ENCODE peak calls at places on chromosomes 6 and 20, in four cellular contexts. R is CD8-positive, alpha-beta T cell; W is left ventricle myocardium inferior; V is colonic mucosa. K is an unnamed sample. For H3K4me1, the result is how much of the 10 kb centered on the place peaks cover.

GRCh38 chr6:46170357-46171289 is at the start of gene ENPP5:
- DNase-seq in V (peak), W (peak), R (peak), K (peak)

GRCh38 chr6:146770965-146771735 is 172.4 kb downstream of the ADGB start:
- DNase-seq in R (peak), W (peak), V (no peak), K (peak)

GRCh38 chr20:61117725-61118124 is 134.3 kb upstream of the CDH4 start:
- DNase-seq in V (no peak), W (no peak), R (no peak), K (no peak)

GRCh38 chr6:135692426-135692825 is 159.1 kb upstream of the PDE7B start:
- DNase-seq in V (no peak), R (no peak), W (no peak), K (no peak)

GRCh38 chr6:11538049-11538798 is 675 bp downstream of the TMEM170B start:
- DNase-seq in V (peak), R (peak), W (peak), K (peak)

GRCh38 chr20:36760647-36761046 is 12.9 kb downstream of the DSN1 start:
- DNase-seq in R (no peak), W (no peak), V (no peak), K (no peak)

GRCh38 chr6:75604294-75604693 is 2.6 kb downstream of the SENP6 start:
- DNase-seq in V (no peak), R (no peak), W (no peak), K (no peak)

GRCh38 chr6:154815938-154816820 is 83.0 kb downstream of the SCAF8 start:
- DNase-seq in V (no peak), W (no peak), R (no peak), K (no peak)

GRCh38 chr20:35561268-35561667 is 19.4 kb downstream of the ERGIC3 start:
- DNase-seq in R (no peak), V (no peak), W (no peak), K (peak)

GRCh38 chr6:139764498-139764986 is 390.1 kb upstream of the CITED2 start:
- DNase-seq in W (no peak), R (no peak), V (no peak), K (no peak)

GRCh38 chr20:58131581-58132142 is 96.8 kb downstream of the ANKRD60 start:
- DNase-seq in V (no peak), R (no peak), W (no peak), K (no peak)

GRCh38 chr20:57756921-57757320 is 47.1 kb upstream of the PMEPA1 start:
- DNase-seq in W (no peak), R (no peak), V (no peak), K (no peak)

GRCh38 chr6:66964216-66964615 is 1257.2 kb upstream of the EYS start:
- DNase-seq in W (no peak), V (no peak), R (no peak), K (no peak)

GRCh38 chr6:1024587-1024986 is 287.3 kb upstream of the FOXQ1 start:
- DNase-seq in W (no peak), V (no peak), R (no peak), K (no peak)

GRCh38 chr6:53284901-53285300 is 63.8 kb downstream of the ELOVL5 start:
- DNase-seq in R (no peak), V (no peak), W (no peak), K (no peak)

GRCh38 chr20:54078296-54078695 is 7.9 kb upstream of the BCAS1 start:
- DNase-seq in R (no peak), W (no peak), V (no peak), K (no peak)

GRCh38 chr6:25278557-25278913 is 639 bp upstream of the CARMIL1 start:
- DNase-seq in R (no peak), W (no peak), V (peak), K (no peak)

GRCh38 chr6:52217761-52218160 is 26.5 kb downstream of the IL17F start:
- DNase-seq in V (no peak), W (no peak), R (no peak), K (no peak)

GRCh38 chr6:107823047-107823557 is 1.0 kb downstream of the SCML4 start:
- DNase-seq in R (peak), W (no peak), V (no peak), K (no peak)

GRCh38 chr6:32952817-32953739 is at the start of gene HLA-DMA:
- DNase-seq in R (peak), V (peak), W (peak), K (peak)

GRCh38 chr6:75430631-75431345 is 62.8 kb downstream of the FILIP1 start:
- DNase-seq in V (no peak), W (no peak), R (no peak), K (peak)

GRCh38 chr20:45484676-45485075 is 15.1 kb downstream of the WFDC2 start:
- DNase-seq in W (no peak), R (no peak), V (peak), K (no peak)

GRCh38 chr6:149990109-149990671 is 26.4 kb downstream of the ULBP1 start:
- DNase-seq in R (no peak), W (no peak), V (no peak), K (no peak)

GRCh38 chr6:35140991-35141720 is at the start of gene TCP11:
- DNase-seq in V (peak), W (peak), R (peak), K (no peak)

GRCh38 chr6:48084201-48084600 is 26.8 kb downstream of the PTCHD4 start:
- DNase-seq in V (no peak), W (no peak), R (no peak), K (no peak)

GRCh38 chr20:17613328-17614175 is 43.7 kb downstream of the DSTN start:
- DNase-seq in W (no peak), V (peak), R (no peak), K (peak)

GRCh38 chr6:75563032-75563431 is 38.6 kb upstream of the SENP6 start:
- DNase-seq in V (no peak), R (no peak), W (no peak), K (no peak)

GRCh38 chr6:82712826-82713225 is 349.2 kb downstream of the TPBG start:
- DNase-seq in R (no peak), W (no peak), V (no peak), K (no peak)

GRCh38 chr20:43667341-43668132 is 623 bp downstream of the MYBL2 start:
- DNase-seq in V (peak), R (no peak), W (no peak), K (no peak)

GRCh38 chr6:141610741-141611140 is 522.0 kb upstream of the GJE1 start:
- DNase-seq in W (no peak), R (no peak), V (no peak), K (no peak)

GRCh38 chr6:14313220-14313619 is 195.6 kb downstream of the CD83 start:
- DNase-seq in V (no peak), W (no peak), R (no peak), K (no peak)

GRCh38 chr6:43604174-43604573 is 24.9 kb downstream of the GTPBP2 start:
- DNase-seq in W (no peak), R (no peak), V (no peak), K (no peak)

GRCh38 chr6:37502703-37503485 is 3.2 kb upstream of the CCDC167 start:
- DNase-seq in R (peak), W (no peak), V (no peak), K (no peak)

GRCh38 chr20:31740208-31740607 is 1.1 kb downstream of the TPX2 start:
- DNase-seq in W (no peak), R (peak), V (no peak), K (no peak)

GRCh38 chr6:3232017-3232838 is 4.8 kb upstream of the TUBB2B start:
- DNase-seq in W (no peak), R (no peak), V (no peak), K (no peak)

GRCh38 chr6:46293641-46294316 is 123.0 kb upstream of the ENPP5 start:
- DNase-seq in V (no peak), W (no peak), R (no peak), K (no peak)

GRCh38 chr6:3825851-3826581 is 23.2 kb upstream of the FAM50B start:
- DNase-seq in W (peak), R (no peak), V (peak), K (peak)

GRCh38 chr6:133680994-133681393 is 207.9 kb upstream of the TCF21 start:
- DNase-seq in R (no peak), W (no peak), V (no peak), K (no peak)

GRCh38 chr6:134464690-134465411 is 146.9 kb upstream of the SGK1 start:
- DNase-seq in W (no peak), V (no peak), R (no peak), K (no peak)

GRCh38 chr6:157162756-157163433 is 160.4 kb downstream of the TMEM242 start:
- DNase-seq in R (no peak), V (no peak), W (no peak), K (no peak)
- H3K27ac ChIP-seq in R (no peak), V (no peak), W (peak), K (no peak)

DNA sequence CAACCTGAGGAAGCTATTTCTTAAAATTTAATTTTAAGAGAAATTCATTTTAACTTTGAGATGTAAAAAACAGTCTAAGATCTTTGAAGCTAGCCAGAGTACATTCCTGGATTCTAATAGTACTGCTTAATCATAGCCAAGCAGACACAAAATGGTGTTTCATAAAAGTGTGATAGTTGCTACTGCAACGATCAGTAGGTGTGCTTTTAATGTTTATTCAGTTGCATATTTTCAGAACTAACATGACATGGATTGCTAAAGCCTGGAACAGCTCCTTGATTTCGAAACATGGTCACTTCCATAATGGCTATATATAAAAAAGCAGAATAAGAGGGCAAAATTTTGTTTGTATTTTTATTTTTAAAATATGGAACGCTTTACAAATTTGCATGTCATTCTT is 35.5 kb downstream of the SESN1 start:
- DNase-seq in V (no peak), R (no peak), W (no peak), K (peak)
- H3K4me1 ChIP-seq in V (under half), R (under half), W (half or more), K (under half)

GRCh38 chr6:100121854-100122609 is 128.0 kb upstream of the MCHR2 start:
- DNase-seq in R (no peak), V (no peak), W (no peak), K (no peak)
- H3K27ac ChIP-seq in R (no peak), V (no peak), W (no peak), K (no peak)

DNA sequence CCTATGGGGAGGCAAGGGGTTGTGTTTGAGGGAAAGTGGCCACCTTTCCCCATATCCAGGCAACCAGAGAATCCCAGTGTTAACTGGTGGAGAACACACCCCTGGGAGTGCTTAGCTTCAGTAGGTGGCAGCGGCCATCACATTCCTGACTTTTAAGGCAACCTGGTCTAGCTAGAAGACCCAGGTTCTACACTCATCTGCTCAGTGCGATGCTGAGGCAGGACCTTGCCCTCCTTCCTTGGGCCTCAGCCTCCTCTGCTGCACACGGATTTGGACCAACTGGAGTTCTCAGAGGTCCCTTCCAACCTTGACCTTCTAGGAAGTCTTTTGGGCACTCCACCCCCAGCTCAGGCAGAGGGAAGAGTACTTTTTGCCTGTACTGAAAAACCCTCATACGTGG is 3.0 kb downstream of the CCND3 start:
- DNase-seq in V (no peak), R (no peak), W (no peak), K (no peak)
- H3K4me1 ChIP-seq in V (under half), R (half or more), W (half or more), K (under half)

DNA sequence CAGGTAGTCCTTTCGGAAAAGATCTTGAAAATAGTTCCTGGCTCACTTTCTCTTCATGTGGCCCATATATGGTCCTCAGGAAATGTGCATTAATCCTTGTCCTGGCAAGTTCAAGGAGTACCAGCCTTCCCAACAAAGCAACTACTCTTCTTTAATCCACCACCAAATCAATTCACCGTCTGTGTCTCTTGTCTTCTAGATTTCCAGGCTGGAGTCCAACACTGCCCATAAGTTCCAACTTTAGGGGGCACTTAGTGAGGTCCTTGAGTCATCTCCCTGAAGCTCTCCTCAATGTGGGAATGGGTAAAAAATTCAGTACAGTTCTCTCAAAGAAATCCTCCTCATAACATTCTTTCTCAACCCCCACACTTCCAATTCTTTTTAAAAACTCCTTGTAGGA is 6.9 kb upstream of the DAAM2 start:
- DNase-seq in V (no peak), R (no peak), W (no peak), K (no peak)
- H3K27ac ChIP-seq in V (no peak), R (no peak), W (no peak), K (no peak)

GRCh38 chr6:138596126-138596525 is 96.8 kb upstream of the NHSL1 start:
- DNase-seq in R (no peak), W (no peak), V (no peak), K (no peak)
- H3K4me1 ChIP-seq in R (under half), W (under half), V (under half), K (under half)

GRCh38 chr6:18397701-18398100 is 10.6 kb downstream of the RNF144B start:
- DNase-seq in V (no peak), W (no peak), R (no peak), K (no peak)

GRCh38 chr6:18395177-18395850 is 8.2 kb downstream of the RNF144B start:
- DNase-seq in W (no peak), R (no peak), V (no peak), K (no peak)

GRCh38 chr6:18395851-18396187 is 8.7 kb downstream of the RNF144B start:
- DNase-seq in V (no peak), R (no peak), W (no peak), K (no peak)

GRCh38 chr6:18405477-18406293 is 18.5 kb downstream of the RNF144B start:
- DNase-seq in R (no peak), W (no peak), V (no peak), K (no peak)

DNA sequence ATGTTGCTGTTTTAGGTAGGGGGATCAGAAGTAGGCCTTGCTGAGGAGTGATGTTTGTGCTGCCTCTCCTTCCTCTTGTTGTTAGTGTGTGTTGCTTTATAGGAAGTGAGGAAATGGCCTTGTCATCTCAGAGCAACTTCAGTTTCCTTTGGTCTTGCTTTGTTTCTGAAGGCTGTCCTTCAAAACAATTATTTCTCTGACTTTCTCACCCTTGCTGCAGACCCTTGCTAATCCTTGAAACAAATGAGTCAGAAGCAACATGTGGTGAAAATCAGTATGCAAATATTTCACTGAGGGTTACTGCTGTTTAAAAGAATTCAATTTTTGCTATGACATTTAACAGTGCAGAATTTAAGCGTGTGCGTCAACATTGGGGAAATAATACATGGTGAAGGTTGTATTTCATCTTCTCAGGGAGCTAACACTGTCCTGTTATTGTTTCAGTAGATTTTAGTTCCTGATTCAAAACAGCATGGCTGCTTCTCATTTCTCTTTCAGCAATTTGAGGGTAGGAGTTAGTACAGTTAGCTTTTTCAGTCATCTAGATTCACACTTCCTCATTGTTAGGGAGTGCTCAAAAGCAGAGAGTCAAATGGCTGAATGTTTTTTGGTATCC is 13.8 kb downstream of the RNF144B start:
- DNase-seq in R (no peak), V (no peak), W (no peak), K (no peak)
- H3K27ac ChIP-seq in R (no peak), V (no peak), W (peak), K (peak)

GRCh38 chr20:62151835-62152364 is 8.3 kb downstream of the SS18L1 start:
- DNase-seq in W (no peak), R (no peak), V (no peak), K (no peak)
- H3K4me1 ChIP-seq in W (under half), R (under half), V (under half), K (under half)

GRCh38 chr20:59743767-59744485 is 139.6 kb downstream of the PHACTR3 start:
- DNase-seq in W (no peak), V (peak), R (no peak), K (no peak)
- H3K27ac ChIP-seq in W (no peak), V (no peak), R (no peak), K (no peak)